ENCODE peak calls at places on chromosomes 5 and 9, in eight cellular contexts. One of them, this sample, is unnamed.

GRCh38 chr9:107631788-107632187 is 142.2 kb upstream of the KLF4 start:
- DNase-seq in HS-5: no peak
- DNase-seq in NCI-H2081: no peak
- DNase-seq in NCI-H1417: no peak
- DNase-seq in NCI-H2171: no peak
- DNase-seq in uterus: no peak
- DNase-seq in upper lobe of right lung: no peak
- DNase-seq in EH: no peak
- DNase-seq in this sample: no peak

GRCh38 chr5:149596712-149597111 is 15.4 kb downstream of the ARHGEF37 start:
- DNase-seq in NCI-H1417: no peak
- DNase-seq in NCI-H2171: no peak
- DNase-seq in uterus: peak; percentile 18
- DNase-seq in NCI-H2081: no peak
- DNase-seq in HS-5: no peak
- DNase-seq in upper lobe of right lung: no peak
- DNase-seq in EH: no peak
- DNase-seq in this sample: no peak

GRCh38 chr9:87340391-87340790 is 157.3 kb upstream of the DAPK1 start:
- DNase-seq in upper lobe of right lung: no peak
- DNase-seq in NCI-H1417: no peak
- DNase-seq in uterus: no peak
- DNase-seq in EH: peak; percentile 39
- DNase-seq in NCI-H2171: no peak
- DNase-seq in NCI-H2081: no peak
- DNase-seq in HS-5: no peak
- DNase-seq in this sample: no peak

GRCh38 chr9:38318755-38319495 is 73.6 kb upstream of the ALDH1B1 start:
- DNase-seq in NCI-H2081: no peak
- DNase-seq in NCI-H2171: no peak
- DNase-seq in EH: peak; percentile 12
- DNase-seq in HS-5: no peak
- DNase-seq in upper lobe of right lung: no peak
- DNase-seq in NCI-H1417: no peak
- DNase-seq in uterus: no peak
- DNase-seq in this sample: no peak

GRCh38 chr5:155728857-155729683 is 597.9 kb upstream of the SGCD start:
- DNase-seq in NCI-H2171: peak; percentile 45
- DNase-seq in upper lobe of right lung: no peak
- DNase-seq in EH: no peak
- DNase-seq in uterus: no peak
- DNase-seq in NCI-H2081: peak; percentile 17
- DNase-seq in HS-5: no peak
- DNase-seq in NCI-H1417: peak; percentile 71
- DNase-seq in this sample: peak; percentile 27

GRCh38 chr5:108028411-108028810 is 353.5 kb downstream of the FBXL17 start:
- DNase-seq in uterus: no peak
- DNase-seq in HS-5: no peak
- DNase-seq in NCI-H2081: no peak
- DNase-seq in NCI-H1417: peak; percentile 3
- DNase-seq in NCI-H2171: no peak
- DNase-seq in EH: peak; percentile 46
- DNase-seq in upper lobe of right lung: no peak
- DNase-seq in this sample: peak; percentile 62

GRCh38 chr9:1929722-1930621 is 85.2 kb upstream of the SMARCA2 start:
- DNase-seq in upper lobe of right lung: no peak
- DNase-seq in NCI-H2171: no peak
- DNase-seq in HS-5: no peak
- DNase-seq in EH: no peak
- DNase-seq in NCI-H2081: no peak
- DNase-seq in NCI-H1417: no peak
- DNase-seq in uterus: no peak
- DNase-seq in this sample: no peak

GRCh38 chr9:37999501-38000189 is 69.4 kb downstream of the SHB start:
- DNase-seq in HS-5: no peak
- DNase-seq in EH: peak; percentile 68
- DNase-seq in NCI-H2171: no peak
- DNase-seq in NCI-H2081: no peak
- DNase-seq in uterus: no peak
- DNase-seq in NCI-H1417: peak; percentile 5
- DNase-seq in upper lobe of right lung: no peak
- DNase-seq in this sample: no peak

GRCh38 chr9:70409280-70409679 is 5.2 kb downstream of the KLF9 start:
- DNase-seq in uterus: no peak
- DNase-seq in NCI-H2171: no peak
- DNase-seq in NCI-H2081: no peak
- DNase-seq in HS-5: no peak
- DNase-seq in upper lobe of right lung: no peak
- DNase-seq in EH: peak; percentile 55
- DNase-seq in NCI-H1417: no peak
- DNase-seq in this sample: no peak

GRCh38 chr5:134460551-134460950 is 48.9 kb upstream of the CDKN2AIPNL start:
- DNase-seq in upper lobe of right lung: no peak
- DNase-seq in HS-5: no peak
- DNase-seq in uterus: no peak
- DNase-seq in NCI-H2171: no peak
- DNase-seq in NCI-H2081: no peak
- DNase-seq in EH: no peak
- DNase-seq in NCI-H1417: no peak
- DNase-seq in this sample: no peak

GRCh38 chr5:112333236-112333850 is 85.7 kb downstream of the EPB41L4A start:
- DNase-seq in upper lobe of right lung: no peak
- DNase-seq in EH: no peak
- DNase-seq in NCI-H2171: no peak
- DNase-seq in uterus: no peak
- DNase-seq in NCI-H1417: peak; percentile 68
- DNase-seq in NCI-H2081: peak; percentile 5
- DNase-seq in HS-5: no peak
- DNase-seq in this sample: no peak

GRCh38 chr5:72106922-72107873 is at the start of gene MAP1B:
- DNase-seq in HS-5: no peak
- DNase-seq in NCI-H1417: peak; percentile 93
- DNase-seq in EH: peak; percentile 83
- DNase-seq in NCI-H2081: peak; percentile 70
- DNase-seq in upper lobe of right lung: no peak
- DNase-seq in NCI-H2171: peak; percentile 60
- DNase-seq in uterus: peak; percentile 67
- DNase-seq in this sample: peak; percentile 94

GRCh38 chr5:140801494-140801841 is 611 bp downstream of the PCDHA3 start:
- DNase-seq in uterus: no peak
- DNase-seq in NCI-H1417: no peak
- DNase-seq in NCI-H2081: no peak
- DNase-seq in HS-5: no peak
- DNase-seq in NCI-H2171: no peak
- DNase-seq in upper lobe of right lung: no peak
- DNase-seq in EH: no peak
- DNase-seq in this sample: no peak

GRCh38 chr9:68678430-68678829 is 26.6 kb upstream of the PIP5K1B start:
- DNase-seq in NCI-H2171: no peak
- DNase-seq in EH: peak; percentile 12
- DNase-seq in upper lobe of right lung: no peak
- DNase-seq in uterus: peak; percentile 41
- DNase-seq in NCI-H1417: peak; percentile 33
- DNase-seq in HS-5: no peak
- DNase-seq in NCI-H2081: no peak
- DNase-seq in this sample: no peak

GRCh38 chr5:80204808-80205614 is 50.8 kb downstream of the SERINC5 start:
- DNase-seq in EH: peak; percentile 28
- DNase-seq in upper lobe of right lung: no peak
- DNase-seq in NCI-H1417: no peak
- DNase-seq in HS-5: no peak
- DNase-seq in NCI-H2171: no peak
- DNase-seq in uterus: no peak
- DNase-seq in NCI-H2081: no peak
- DNase-seq in this sample: no peak

GRCh38 chr5:24788829-24789509 is 144.2 kb upstream of the CDH10 start:
- DNase-seq in NCI-H1417: no peak
- DNase-seq in NCI-H2171: no peak
- DNase-seq in HS-5: peak; percentile 93
- DNase-seq in NCI-H2081: no peak
- DNase-seq in uterus: no peak
- DNase-seq in EH: peak; percentile 91
- DNase-seq in upper lobe of right lung: no peak
- DNase-seq in this sample: no peak

GRCh38 chr5:95920822-95921221 is 40.8 kb downstream of the ELL2 start:
- DNase-seq in upper lobe of right lung: no peak
- DNase-seq in NCI-H1417: no peak
- DNase-seq in uterus: no peak
- DNase-seq in NCI-H2171: no peak
- DNase-seq in HS-5: no peak
- DNase-seq in EH: no peak
- DNase-seq in NCI-H2081: no peak
- DNase-seq in this sample: no peak

GRCh38 chr9:37574996-37575395 is 1.2 kb downstream of the FBXO10 start:
- DNase-seq in upper lobe of right lung: no peak
- DNase-seq in NCI-H1417: peak; percentile 22
- DNase-seq in NCI-H2081: no peak
- DNase-seq in NCI-H2171: peak; percentile 63
- DNase-seq in EH: peak; percentile 27
- DNase-seq in uterus: no peak
- DNase-seq in HS-5: no peak
- DNase-seq in this sample: no peak

GRCh38 chr5:128536861-128537305 is 1.2 kb downstream of the FBN2 start:
- DNase-seq in EH: peak; percentile 58
- DNase-seq in upper lobe of right lung: no peak
- DNase-seq in uterus: no peak
- DNase-seq in NCI-H2171: no peak
- DNase-seq in NCI-H2081: no peak
- DNase-seq in NCI-H1417: no peak
- DNase-seq in HS-5: no peak
- DNase-seq in this sample: peak; percentile 32

GRCh38 chr5:172559004-172559932 is 81.8 kb upstream of the NEURL1B start:
- DNase-seq in upper lobe of right lung: no peak
- DNase-seq in HS-5: peak; percentile 69
- DNase-seq in uterus: peak; percentile 92
- DNase-seq in NCI-H2171: peak; percentile 51
- DNase-seq in EH: peak; percentile 94
- DNase-seq in NCI-H1417: no peak
- DNase-seq in NCI-H2081: no peak
- DNase-seq in this sample: no peak

GRCh38 chr5:39498247-39498952 is 73.6 kb upstream of the DAB2 start:
- DNase-seq in upper lobe of right lung: no peak
- DNase-seq in uterus: no peak
- DNase-seq in NCI-H2171: no peak
- DNase-seq in NCI-H2081: no peak
- DNase-seq in HS-5: no peak
- DNase-seq in EH: peak; percentile 72
- DNase-seq in NCI-H1417: no peak
- DNase-seq in this sample: no peak

GRCh38 chr9:137441289-137441934 is at the start of gene ENTPD8:
- DNase-seq in uterus: no peak
- DNase-seq in HS-5: no peak
- DNase-seq in NCI-H2081: peak; percentile 72
- DNase-seq in EH: no peak
- DNase-seq in NCI-H2171: peak; percentile 22
- DNase-seq in upper lobe of right lung: peak; percentile 83
- DNase-seq in NCI-H1417: peak; percentile 95
- DNase-seq in this sample: no peak

GRCh38 chr9:100352727-100353505 is at the start of gene TEX10:
- DNase-seq in HS-5: peak; percentile 54
- DNase-seq in NCI-H2171: peak; percentile 94
- DNase-seq in upper lobe of right lung: peak; percentile 94
- DNase-seq in NCI-H1417: peak; percentile 96
- DNase-seq in uterus: peak; percentile 84
- DNase-seq in NCI-H2081: peak; percentile 92
- DNase-seq in EH: peak; percentile 86
- DNase-seq in this sample: peak; percentile 87

GRCh38 chr9:8779478-8779877 is 979.9 kb upstream of the DMAC1 start:
- DNase-seq in NCI-H1417: no peak
- DNase-seq in NCI-H2171: no peak
- DNase-seq in uterus: no peak
- DNase-seq in HS-5: no peak
- DNase-seq in EH: no peak
- DNase-seq in upper lobe of right lung: no peak
- DNase-seq in NCI-H2081: no peak
- DNase-seq in this sample: no peak

GRCh38 chr5:56814361-56814962 is 887 bp upstream of the MAP3K1 start:
- DNase-seq in NCI-H1417: peak; percentile 58
- DNase-seq in uterus: peak; percentile 18
- DNase-seq in NCI-H2081: no peak
- DNase-seq in upper lobe of right lung: peak; percentile 76
- DNase-seq in NCI-H2171: no peak
- DNase-seq in EH: peak; percentile 23
- DNase-seq in HS-5: no peak
- DNase-seq in this sample: peak; percentile 35

GRCh38 chr5:143010335-143010734 is 240.2 kb downstream of the ARHGAP26 start:
- DNase-seq in EH: no peak
- DNase-seq in NCI-H1417: peak; percentile 7
- DNase-seq in HS-5: no peak
- DNase-seq in upper lobe of right lung: no peak
- DNase-seq in NCI-H2081: no peak
- DNase-seq in uterus: no peak
- DNase-seq in NCI-H2171: peak; percentile 81
- DNase-seq in this sample: no peak

GRCh38 chr5:149576021-149576420 is 5.3 kb upstream of the ARHGEF37 start:
- DNase-seq in NCI-H2081: no peak
- DNase-seq in NCI-H1417: no peak
- DNase-seq in EH: no peak
- DNase-seq in uterus: no peak
- DNase-seq in HS-5: no peak
- DNase-seq in upper lobe of right lung: no peak
- DNase-seq in NCI-H2171: no peak
- DNase-seq in this sample: no peak

GRCh38 chr9:94108584-94108983 is 24.3 kb downstream of the PTPDC1 start:
- DNase-seq in EH: peak; percentile 49
- DNase-seq in HS-5: no peak
- DNase-seq in NCI-H2081: no peak
- DNase-seq in NCI-H2171: no peak
- DNase-seq in uterus: no peak
- DNase-seq in NCI-H1417: no peak
- DNase-seq in upper lobe of right lung: no peak
- DNase-seq in this sample: no peak

GRCh38 chr5:110665184-110665726 is 61.2 kb downstream of the TMEM232 start:
- DNase-seq in NCI-H2081: no peak
- DNase-seq in EH: no peak
- DNase-seq in NCI-H1417: no peak
- DNase-seq in NCI-H2171: no peak
- DNase-seq in upper lobe of right lung: no peak
- DNase-seq in uterus: no peak
- DNase-seq in HS-5: no peak
- DNase-seq in this sample: no peak

GRCh38 chr9:81076131-81076530 is 613.2 kb downstream of the TLE1 start:
- DNase-seq in upper lobe of right lung: no peak
- DNase-seq in uterus: no peak
- DNase-seq in HS-5: no peak
- DNase-seq in NCI-H1417: no peak
- DNase-seq in NCI-H2171: no peak
- DNase-seq in NCI-H2081: no peak
- DNase-seq in EH: no peak
- DNase-seq in this sample: no peak

GRCh38 chr5:37850128-37850865 is 10.5 kb upstream of the GDNF start:
- DNase-seq in HS-5: no peak
- DNase-seq in NCI-H1417: no peak
- DNase-seq in uterus: no peak
- DNase-seq in EH: peak; percentile 9
- DNase-seq in NCI-H2081: no peak
- DNase-seq in upper lobe of right lung: no peak
- DNase-seq in NCI-H2171: no peak
- DNase-seq in this sample: no peak

GRCh38 chr9:117403848-117404247 is 11.0 kb downstream of the ASTN2 start:
- DNase-seq in NCI-H2081: no peak
- DNase-seq in upper lobe of right lung: no peak
- DNase-seq in NCI-H1417: no peak
- DNase-seq in HS-5: no peak
- DNase-seq in EH: no peak
- DNase-seq in NCI-H2171: peak; percentile 87
- DNase-seq in uterus: no peak
- DNase-seq in this sample: no peak

GRCh38 chr9:3929345-3930150 is 370.3 kb downstream of the GLIS3 start:
- DNase-seq in NCI-H2171: no peak
- DNase-seq in HS-5: no peak
- DNase-seq in uterus: no peak
- DNase-seq in NCI-H2081: no peak
- DNase-seq in upper lobe of right lung: no peak
- DNase-seq in EH: peak; percentile 46
- DNase-seq in NCI-H1417: no peak
- DNase-seq in this sample: no peak

GRCh38 chr5:62661126-62661525 is 82.5 kb downstream of the LRRC70 start:
- DNase-seq in HS-5: no peak
- DNase-seq in NCI-H1417: no peak
- DNase-seq in EH: no peak
- DNase-seq in upper lobe of right lung: no peak
- DNase-seq in uterus: no peak
- DNase-seq in NCI-H2081: no peak
- DNase-seq in NCI-H2171: no peak
- DNase-seq in this sample: no peak

This sample was measured in neuronal stem cell.